ENCODE peak calls at places on chromosomes 3 and 15, in eight cellular contexts. G, C, M, E, R, D, Q and Z are unnamed samples.

GRCh38 chr3:161348791-161349400 is 22.4 kb downstream of the SPTSSB start:
- DNase-seq in G (no peak), C (no peak), M (peak), E (no peak), R (no peak), D (no peak), Q (no peak), Z (no peak)

GRCh38 chr3:55405436-55405835 is 81.7 kb downstream of the WNT5A start:
- DNase-seq in G (peak), C (peak), M (no peak), E (no peak), R (no peak), D (no peak), Q (no peak), Z (no peak)

GRCh38 chr3:112407888-112408702 is 75.1 kb downstream of the CD200 start:
- DNase-seq in G (no peak), C (no peak), M (no peak), E (no peak), R (no peak), D (no peak), Q (no peak), Z (no peak)

GRCh38 chr3:106862067-106862466 is 515.2 kb upstream of the CCDC54 start:
- DNase-seq in G (no peak), C (no peak), M (peak), E (no peak), R (no peak), D (no peak), Q (no peak), Z (peak)

GRCh38 chr3:17195856-17196604 is 311.3 kb downstream of the PLCL2 start:
- DNase-seq in G (no peak), C (peak), M (no peak), E (no peak), R (no peak), D (no peak), Q (no peak), Z (no peak)

GRCh38 chr3:189588061-189588817 is 43.0 kb upstream of the TP63 start:
- DNase-seq in G (peak), C (no peak), M (peak), E (no peak), R (no peak), D (no peak), Q (no peak), Z (peak)

GRCh38 chr15:41336549-41336948 is 3.9 kb downstream of the NUSAP1 start:
- DNase-seq in G (no peak), C (no peak), M (no peak), E (no peak), R (no peak), D (no peak), Q (no peak), Z (no peak)

GRCh38 chr3:98839846-98840245 is 61.6 kb downstream of the DCBLD2 start:
- DNase-seq in G (no peak), C (no peak), M (peak), E (no peak), R (no peak), D (no peak), Q (no peak), Z (no peak)

DNA sequence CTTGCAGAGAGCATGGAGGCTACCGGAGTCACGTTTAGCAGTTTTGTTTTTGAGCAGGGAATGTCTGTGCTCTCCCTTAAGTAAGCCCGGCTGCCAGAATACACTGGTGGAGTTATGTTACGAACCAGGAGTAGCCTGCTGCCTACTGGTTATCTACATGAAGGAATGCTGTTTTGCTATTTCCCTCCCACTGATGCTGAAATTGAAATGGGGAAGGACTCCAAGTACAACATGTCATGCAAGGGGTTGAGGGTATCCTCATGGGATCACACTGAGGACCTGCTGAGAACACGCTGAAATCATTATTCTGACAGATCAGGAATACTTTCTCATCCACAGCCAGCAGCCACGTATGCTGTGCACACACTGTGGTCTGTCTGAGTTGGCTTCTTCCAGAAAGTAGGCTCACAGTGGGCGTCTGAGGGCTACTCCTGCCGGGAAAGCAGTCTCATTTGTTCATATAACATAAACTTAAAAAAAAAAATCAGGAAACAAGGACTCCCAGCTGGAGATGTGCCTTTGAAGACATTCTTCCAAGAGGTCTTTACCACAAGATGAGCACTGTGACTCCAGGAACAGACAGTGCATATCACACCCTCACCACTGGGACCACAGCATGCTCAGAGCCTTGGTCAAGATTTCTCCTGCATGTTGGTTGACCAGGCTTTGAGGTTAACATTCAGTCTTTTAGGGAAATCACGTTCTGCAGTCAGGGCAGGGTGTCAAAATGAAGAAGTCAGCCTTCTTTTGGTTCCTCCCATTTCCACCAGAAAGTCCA is 300.4 kb upstream of the RASGRP1 start:
- DNase-seq in G (no peak), C (peak), M (peak), E (peak), R (peak), D (no peak), Q (peak), Z (peak)
- TF ChIP-seq CTCF in G (no peak), C (peak), M (peak), E (no peak), R (no peak), D (no peak), Q (no peak), Z (peak)

GRCh38 chr15:58523634-58524033 is 91.8 kb downstream of the LIPC start:
- DNase-seq in G (no peak), C (no peak), M (no peak), E (no peak), R (no peak), D (no peak), Q (no peak), Z (no peak)
- H3K4me3 ChIP-seq in G (no peak), C (no peak), M (no peak), E (no peak), R (no peak), D (no peak), Q (no peak), Z (no peak)

GRCh38 chr3:43071313-43071893 is 34.5 kb downstream of the POMGNT2 start:
- DNase-seq in G (no peak), C (no peak), M (no peak), E (no peak), R (no peak), D (peak), Q (no peak), Z (no peak)
- TF ChIP-seq CTCF in G (peak), C (peak), M (peak), E (no peak), R (peak), D (peak), Q (peak), Z (no peak)

GRCh38 chr15:36330598-36330997 is 248.8 kb upstream of the CDIN1 start:
- DNase-seq in G (no peak), C (no peak), M (no peak), E (no peak), R (no peak), D (no peak), Q (no peak), Z (no peak)

GRCh38 chr15:36329592-36329991 is 249.8 kb upstream of the CDIN1 start:
- DNase-seq in G (no peak), C (no peak), M (no peak), E (no peak), R (no peak), D (no peak), Q (no peak), Z (no peak)

GRCh38 chr15:36332301-36332700 is 247.1 kb upstream of the CDIN1 start:
- DNase-seq in G (no peak), C (no peak), M (peak), E (no peak), R (no peak), D (no peak), Q (no peak), Z (no peak)

GRCh38 chr15:36332896-36333295 is 246.5 kb upstream of the CDIN1 start:
- DNase-seq in G (no peak), C (no peak), M (no peak), E (no peak), R (no peak), D (no peak), Q (no peak), Z (no peak)

GRCh38 chr15:36331531-36332275 is 247.7 kb upstream of the CDIN1 start:
- DNase-seq in G (no peak), C (no peak), M (no peak), E (no peak), R (no peak), D (no peak), Q (no peak), Z (no peak)
- H3K4me3 ChIP-seq in G (no peak), C (no peak), M (no peak), E (peak), R (no peak), D (no peak), Q (no peak), Z (no peak)